ENCODE peak calls at places on chromosomes 16 and 17, in six cellular contexts. One of them, this sample, is unnamed.

GRCh38 chr17:40458001-40458791 is 14.9 kb downstream of the IGFBP4 start:
- DNase-seq in fibroblast of lung: peak; percentile 90
- DNase-seq in effector memory CD4-positive, alpha-beta T cell: no peak
- DNase-seq in mesenchymal stem cell: no peak
- DNase-seq in MM.1S: no peak
- DNase-seq in heart left ventricle: no peak
- DNase-seq in this sample: no peak

GRCh38 chr17:19958023-19958422 is 19.6 kb downstream of the AKAP10 start:
- DNase-seq in effector memory CD4-positive, alpha-beta T cell: no peak
- DNase-seq in fibroblast of lung: peak; percentile 80
- DNase-seq in mesenchymal stem cell: peak; percentile 86
- DNase-seq in MM.1S: no peak
- DNase-seq in heart left ventricle: no peak
- DNase-seq in this sample: no peak

GRCh38 chr17:3963214-3964201 is 729 bp downstream of the ATP2A3 start:
- DNase-seq in effector memory CD4-positive, alpha-beta T cell: peak; percentile 59
- DNase-seq in heart left ventricle: no peak
- DNase-seq in mesenchymal stem cell: no peak
- DNase-seq in MM.1S: peak; percentile 73
- DNase-seq in fibroblast of lung: no peak
- DNase-seq in this sample: peak; percentile 87

GRCh38 chr17:34199449-34199848 is 55.6 kb upstream of the CCL2 start:
- DNase-seq in heart left ventricle: no peak
- DNase-seq in fibroblast of lung: no peak
- DNase-seq in effector memory CD4-positive, alpha-beta T cell: no peak
- DNase-seq in MM.1S: no peak
- DNase-seq in mesenchymal stem cell: no peak
- DNase-seq in this sample: no peak

GRCh38 chr17:59651346-59651745 is 31.7 kb downstream of the CLTC start:
- DNase-seq in heart left ventricle: no peak
- DNase-seq in fibroblast of lung: no peak
- DNase-seq in effector memory CD4-positive, alpha-beta T cell: no peak
- DNase-seq in MM.1S: no peak
- DNase-seq in mesenchymal stem cell: peak; percentile 36
- DNase-seq in this sample: no peak

GRCh38 chr16:85123891-85124635 is 11.8 kb upstream of the CIBAR2 start:
- DNase-seq in MM.1S: no peak
- DNase-seq in fibroblast of lung: peak; percentile 87
- DNase-seq in effector memory CD4-positive, alpha-beta T cell: no peak
- DNase-seq in heart left ventricle: peak; percentile 80
- DNase-seq in mesenchymal stem cell: peak; percentile 83
- DNase-seq in this sample: no peak

GRCh38 chr17:67879662-67880061 is 54.4 kb downstream of the BPTF start:
- DNase-seq in fibroblast of lung: no peak
- DNase-seq in MM.1S: no peak
- DNase-seq in heart left ventricle: no peak
- DNase-seq in effector memory CD4-positive, alpha-beta T cell: no peak
- DNase-seq in mesenchymal stem cell: no peak
- DNase-seq in this sample: no peak

GRCh38 chr16:81151648-81152047 is 55.5 kb upstream of the GCSH start:
- DNase-seq in effector memory CD4-positive, alpha-beta T cell: no peak
- DNase-seq in fibroblast of lung: no peak
- DNase-seq in MM.1S: no peak
- DNase-seq in heart left ventricle: no peak
- DNase-seq in mesenchymal stem cell: no peak
- DNase-seq in this sample: no peak

GRCh38 chr17:82495844-82496528 is 23.5 kb upstream of the FOXK2 start:
- DNase-seq in effector memory CD4-positive, alpha-beta T cell: no peak
- DNase-seq in MM.1S: no peak
- DNase-seq in mesenchymal stem cell: no peak
- DNase-seq in fibroblast of lung: no peak
- DNase-seq in heart left ventricle: no peak
- DNase-seq in this sample: no peak

GRCh38 chr16:26710475-26710874 is 356.3 kb upstream of the C16orf82 start:
- DNase-seq in fibroblast of lung: no peak
- DNase-seq in effector memory CD4-positive, alpha-beta T cell: no peak
- DNase-seq in MM.1S: no peak
- DNase-seq in mesenchymal stem cell: no peak
- DNase-seq in heart left ventricle: no peak
- DNase-seq in this sample: no peak

GRCh38 chr17:5695480-5695879 is 111.2 kb upstream of the NLRP1 start:
- DNase-seq in MM.1S: no peak
- DNase-seq in heart left ventricle: no peak
- DNase-seq in fibroblast of lung: no peak
- DNase-seq in effector memory CD4-positive, alpha-beta T cell: no peak
- DNase-seq in mesenchymal stem cell: no peak
- DNase-seq in this sample: no peak

DNA sequence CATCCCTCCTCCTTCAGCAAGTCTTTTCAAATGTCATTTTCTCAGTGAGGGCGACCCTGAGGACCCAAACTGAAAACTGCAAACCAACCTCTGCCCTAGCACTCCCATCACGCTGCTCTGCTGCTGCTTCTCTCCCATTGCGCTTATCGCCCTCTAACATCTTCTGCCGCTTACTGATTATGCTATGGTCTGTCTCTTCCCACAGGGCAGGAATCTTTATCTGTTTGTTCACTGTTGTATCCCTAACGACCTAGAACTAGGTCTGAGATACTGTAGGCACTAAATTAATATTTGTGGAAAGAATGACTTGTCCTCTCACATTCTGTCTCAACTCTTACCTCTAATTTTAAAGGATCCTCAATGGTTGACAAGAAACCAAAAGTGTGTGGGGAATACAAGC is 12.5 kb downstream of the ZSCAN32 start:
- DNase-seq in heart left ventricle: no peak
- DNase-seq in MM.1S: no peak
- DNase-seq in effector memory CD4-positive, alpha-beta T cell: no peak
- DNase-seq in mesenchymal stem cell: no peak
- DNase-seq in fibroblast of lung: no peak
- DNase-seq in this sample: no peak
- H3K9me3 ChIP-seq in heart left ventricle: peaks cover 17% of the 10 kb centered on the region
- H3K9me3 ChIP-seq in MM.1S: no peaks in the 10 kb centered on the region
- H3K9me3 ChIP-seq in effector memory CD4-positive, alpha-beta T cell: peaks cover 29% of the 10 kb centered on the region
- H3K9me3 ChIP-seq in mesenchymal stem cell: peaks cover 71% of the 10 kb centered on the region
- H3K9me3 ChIP-seq in fibroblast of lung: peaks cover 8% of the 10 kb centered on the region
- H3K9me3 ChIP-seq in this sample: peaks cover 34% of the 10 kb centered on the region

GRCh38 chr16:67431077-67431804 is at the start of gene HSD11B2:
- DNase-seq in effector memory CD4-positive, alpha-beta T cell: no peak
- DNase-seq in fibroblast of lung: peak; percentile 36
- DNase-seq in mesenchymal stem cell: peak; percentile 54
- DNase-seq in MM.1S: peak; percentile 43
- DNase-seq in heart left ventricle: peak; percentile 76
- DNase-seq in this sample: no peak

GRCh38 chr16:67430504-67431076 is 331 bp upstream of the HSD11B2 start:
- DNase-seq in fibroblast of lung: no peak
- DNase-seq in effector memory CD4-positive, alpha-beta T cell: no peak
- DNase-seq in heart left ventricle: no peak
- DNase-seq in MM.1S: peak; percentile 14
- DNase-seq in mesenchymal stem cell: no peak
- DNase-seq in this sample: no peak

GRCh38 chr16:67428146-67428731 is 2.7 kb upstream of the HSD11B2 start:
- DNase-seq in effector memory CD4-positive, alpha-beta T cell: peak; percentile 17
- DNase-seq in heart left ventricle: peak; percentile 82
- DNase-seq in MM.1S: peak; percentile 43
- DNase-seq in fibroblast of lung: peak; percentile 60
- DNase-seq in mesenchymal stem cell: peak; percentile 71
- DNase-seq in this sample: peak; percentile 20

GRCh38 chr16:67429053-67429798 is 1.7 kb upstream of the HSD11B2 start:
- DNase-seq in fibroblast of lung: no peak
- DNase-seq in effector memory CD4-positive, alpha-beta T cell: no peak
- DNase-seq in heart left ventricle: no peak
- DNase-seq in mesenchymal stem cell: no peak
- DNase-seq in MM.1S: no peak
- DNase-seq in this sample: no peak

GRCh38 chr16:67429799-67430503 is 970 bp upstream of the HSD11B2 start:
- DNase-seq in MM.1S: no peak
- DNase-seq in heart left ventricle: no peak
- DNase-seq in mesenchymal stem cell: no peak
- DNase-seq in fibroblast of lung: no peak
- DNase-seq in effector memory CD4-positive, alpha-beta T cell: no peak
- DNase-seq in this sample: no peak
- H3K4me3 ChIP-seq in MM.1S: peak overlapping the region; percentile 61
- H3K4me3 ChIP-seq in heart left ventricle: peak overlapping the region; percentile 62
- H3K4me3 ChIP-seq in mesenchymal stem cell: peak overlapping the region; percentile 67
- H3K4me3 ChIP-seq in fibroblast of lung: no peak overlapping the region
- H3K4me3 ChIP-seq in effector memory CD4-positive, alpha-beta T cell: peak overlapping the region; percentile 47
- H3K4me3 ChIP-seq in this sample: peak overlapping the region; percentile 11

GRCh38 chr16:24800586-24800985 is 45.2 kb upstream of the SLC5A11 start:
- DNase-seq in effector memory CD4-positive, alpha-beta T cell: no peak
- DNase-seq in fibroblast of lung: peak; percentile 33
- DNase-seq in MM.1S: no peak
- DNase-seq in mesenchymal stem cell: peak; percentile 68
- DNase-seq in heart left ventricle: no peak
- DNase-seq in this sample: no peak
- H3K36me3 ChIP-seq in effector memory CD4-positive, alpha-beta T cell: peaks cover 89% of the 10 kb centered on the region
- H3K36me3 ChIP-seq in fibroblast of lung: peaks cover 22% of the 10 kb centered on the region
- H3K36me3 ChIP-seq in MM.1S: peaks cover 10% of the 10 kb centered on the region
- H3K36me3 ChIP-seq in mesenchymal stem cell: peaks cover 41% of the 10 kb centered on the region
- H3K36me3 ChIP-seq in heart left ventricle: peaks cover 5% of the 10 kb centered on the region
- H3K36me3 ChIP-seq in this sample: peaks cover 66% of the 10 kb centered on the region

DNA sequence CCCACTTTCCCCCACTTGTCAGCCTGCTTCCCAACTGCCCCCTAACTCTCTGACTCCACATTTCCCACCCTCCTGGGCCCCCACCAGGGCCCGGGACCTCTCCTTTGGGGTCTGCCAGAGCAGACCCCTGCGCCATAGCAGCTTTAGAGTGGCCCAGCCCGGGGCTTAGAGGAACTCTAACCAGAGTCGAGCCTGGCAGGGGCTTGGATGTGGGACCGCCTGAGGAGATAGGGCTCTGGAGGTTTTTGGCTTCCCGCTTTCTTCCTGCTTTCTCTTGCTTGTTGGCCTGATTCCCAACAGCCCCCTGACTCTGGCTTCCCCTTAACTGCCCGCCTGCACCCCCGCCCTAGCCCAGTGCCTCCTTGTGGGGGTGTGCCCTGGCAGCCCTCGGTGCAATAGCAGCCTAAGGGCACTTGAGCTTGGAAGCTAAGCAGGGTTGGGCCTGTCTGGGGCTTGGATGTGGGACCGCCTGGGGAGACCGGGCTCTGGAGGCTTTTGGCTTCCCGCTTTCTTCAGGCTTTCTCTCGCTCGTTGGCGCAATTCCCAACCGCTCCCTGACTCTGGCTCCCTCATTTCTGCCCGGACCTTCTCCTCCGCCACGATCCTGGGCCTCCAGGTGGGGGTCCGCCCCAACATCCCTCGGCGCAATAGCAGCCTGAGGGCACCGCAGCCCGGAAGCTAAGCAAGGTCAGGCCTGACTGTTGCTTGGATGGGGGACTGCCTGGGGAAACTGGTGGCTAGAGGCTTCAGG is 2292.0 kb downstream of the TP53TG3F start:
- DNase-seq in fibroblast of lung: no peak
- DNase-seq in effector memory CD4-positive, alpha-beta T cell: no peak
- DNase-seq in MM.1S: no peak
- DNase-seq in mesenchymal stem cell: no peak
- DNase-seq in heart left ventricle: no peak
- DNase-seq in this sample: no peak
- H3K9me3 ChIP-seq in fibroblast of lung: no peaks in the 10 kb centered on the region
- H3K9me3 ChIP-seq in effector memory CD4-positive, alpha-beta T cell: peaks cover 19% of the 10 kb centered on the region
- H3K9me3 ChIP-seq in MM.1S: no peaks in the 10 kb centered on the region
- H3K9me3 ChIP-seq in mesenchymal stem cell: no peaks in the 10 kb centered on the region
- H3K9me3 ChIP-seq in heart left ventricle: no peaks in the 10 kb centered on the region
- H3K9me3 ChIP-seq in this sample: no peaks in the 10 kb centered on the region

DNA sequence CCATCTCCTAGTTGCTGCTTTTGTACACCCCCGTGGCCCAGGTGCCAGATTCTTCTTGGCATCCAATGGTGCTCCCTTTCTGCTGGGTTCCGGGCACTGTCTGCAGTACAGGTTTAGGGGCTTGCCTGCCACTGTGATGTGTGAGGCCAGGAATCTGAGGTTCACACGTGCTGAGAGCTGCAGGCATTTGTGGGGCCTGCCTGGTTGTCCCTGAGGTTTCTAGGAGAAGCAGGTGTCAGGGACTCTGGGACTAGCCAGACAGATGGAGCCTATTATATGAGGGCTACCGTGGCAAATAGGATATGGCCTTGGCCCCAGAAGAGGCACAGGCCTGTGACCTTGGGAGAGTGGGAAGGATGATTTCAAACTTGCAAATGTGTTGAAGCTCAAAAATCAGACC is 29.3 kb downstream of the NDEL1 start:
- DNase-seq in fibroblast of lung: no peak
- DNase-seq in heart left ventricle: no peak
- DNase-seq in effector memory CD4-positive, alpha-beta T cell: no peak
- DNase-seq in mesenchymal stem cell: no peak
- DNase-seq in MM.1S: no peak
- DNase-seq in this sample: no peak
- H3K4me3 ChIP-seq in fibroblast of lung: no peak overlapping the region
- H3K4me3 ChIP-seq in heart left ventricle: no peak overlapping the region
- H3K4me3 ChIP-seq in effector memory CD4-positive, alpha-beta T cell: no peak overlapping the region
- H3K4me3 ChIP-seq in mesenchymal stem cell: no peak overlapping the region
- H3K4me3 ChIP-seq in MM.1S: no peak overlapping the region
- H3K4me3 ChIP-seq in this sample: no peak overlapping the region

This sample was measured in CD8-positive, alpha-beta memory T cell.